ENCODE peak calls at places on chromosomes 16 and 17, in eight cellular contexts. V is CD4-positive, alpha-beta memory T cell; M is CD8-positive, alpha-beta T cell; J is iPS DF 6.9; P is sigmoid colon; G is A549; H is pancreas; A is tibial nerve. B is an unnamed sample.

GRCh38 chr16:81558444-81559175 is 114.0 kb downstream of the CMIP start:
- DNase-seq in H (peak), P (no peak), M (no peak), J (no peak), A (no peak), V (no peak), G (peak), B (no peak)

GRCh38 chr17:28807925-28808641 is 34.5 kb downstream of the FAM222B start:
- DNase-seq in A (peak), P (no peak), G (peak), M (no peak), J (no peak), V (no peak), H (peak), B (no peak)

GRCh38 chr17:14011740-14012405 is 57.4 kb upstream of the COX10 start:
- DNase-seq in V (no peak), M (no peak), J (no peak), A (no peak), H (peak), G (no peak), P (no peak), B (no peak)

GRCh38 chr17:74148901-74149596 is 54.4 kb upstream of the RPL38 start:
- DNase-seq in V (no peak), A (no peak), H (no peak), P (no peak), M (no peak), J (no peak), G (no peak), B (no peak)

GRCh38 chr17:15048381-15048780 is 216.7 kb downstream of the PMP22 start:
- DNase-seq in M (no peak), H (no peak), A (no peak), V (no peak), J (no peak), P (no peak), G (no peak), B (no peak)

GRCh38 chr17:5530265-5530782 is 44.0 kb downstream of the MIS12 start:
- DNase-seq in P (peak), J (no peak), V (no peak), M (no peak), G (no peak), A (no peak), H (no peak), B (no peak)

GRCh38 chr17:78759203-78759968 is 22.7 kb downstream of the CYTH1 start:
- DNase-seq in G (no peak), V (peak), A (no peak), H (peak), J (no peak), P (no peak), M (peak), B (peak)

GRCh38 chr16:83937922-83938875 is 14.8 kb upstream of the OSGIN1 start:
- DNase-seq in J (no peak), M (no peak), V (no peak), A (no peak), G (no peak), H (no peak), P (no peak), B (no peak)

GRCh38 chr17:17104036-17104435 is 61.8 kb downstream of the MPRIP start:
- DNase-seq in G (no peak), P (no peak), J (no peak), A (no peak), M (no peak), H (no peak), V (no peak), B (no peak)

GRCh38 chr17:28901866-28902818 is 737 bp downstream of the DHRS13 start:
- DNase-seq in P (no peak), G (peak), J (no peak), V (no peak), A (no peak), H (no peak), M (peak), B (peak)

GRCh38 chr17:49576906-49577650 is 1.4 kb downstream of the NXPH3 start:
- DNase-seq in J (no peak), M (no peak), H (no peak), V (no peak), P (no peak), A (no peak), G (no peak), B (no peak)

GRCh38 chr16:60755907-60756306 is 1280.3 kb downstream of the CDH8 start:
- DNase-seq in A (no peak), H (no peak), P (no peak), G (no peak), M (no peak), J (no peak), V (no peak), B (no peak)

GRCh38 chr16:29645699-29646187 is 17.3 kb upstream of the SPN start:
- DNase-seq in J (no peak), V (no peak), A (no peak), G (no peak), H (no peak), P (no peak), M (no peak), B (no peak)

GRCh38 chr16:70576431-70577255 is 53.0 kb downstream of the SF3B3 start:
- DNase-seq in P (no peak), H (no peak), V (no peak), M (no peak), A (no peak), G (no peak), J (no peak), B (no peak)

GRCh38 chr16:81448154-81449131 is 3.8 kb downstream of the CMIP start:
- DNase-seq in P (no peak), J (no peak), H (peak), M (no peak), A (no peak), G (no peak), V (no peak), B (no peak)

GRCh38 chr16:30011505-30012480 is 966 bp upstream of the DOC2A start:
- DNase-seq in M (no peak), V (no peak), H (no peak), G (no peak), P (no peak), A (no peak), J (no peak), B (no peak)

GRCh38 chr17:10492004-10492403 is 22.6 kb upstream of the MYH4 start:
- DNase-seq in J (no peak), V (no peak), H (no peak), P (no peak), A (no peak), G (no peak), M (no peak), B (no peak)

GRCh38 chr17:79949646-79950292 is 85.9 kb downstream of the TBC1D16 start:
- DNase-seq in A (no peak), M (no peak), V (no peak), J (peak), P (peak), G (no peak), H (no peak), B (no peak)

GRCh38 chr16:31052131-31052530 is 18.8 kb downstream of the STX4 start:
- DNase-seq in V (no peak), J (no peak), A (peak), M (no peak), H (no peak), P (no peak), G (peak), B (no peak)

GRCh38 chr17:49955157-49955556 is 13.8 kb upstream of the DLX4 start:
- DNase-seq in V (no peak), H (no peak), J (no peak), G (no peak), P (no peak), A (no peak), M (no peak), B (no peak)

GRCh38 chr17:29996458-29996857 is 55.0 kb downstream of the EFCAB5 start:
- DNase-seq in M (no peak), P (no peak), H (no peak), J (no peak), G (no peak), A (no peak), V (no peak), B (no peak)

GRCh38 chr17:17933775-17934174 is 38.4 kb downstream of the TOM1L2 start:
- DNase-seq in P (no peak), M (no peak), V (no peak), A (no peak), J (no peak), H (no peak), G (no peak), B (no peak)

GRCh38 chr16:85344502-85345128 is 232.3 kb upstream of the CIBAR2 start:
- DNase-seq in H (no peak), M (no peak), A (no peak), P (no peak), J (no peak), V (no peak), G (no peak), B (no peak)
- H3K4me3 ChIP-seq in H (no peak), M (no peak), A (no peak), P (no peak), J (no peak), V (no peak), G (no peak), B (no peak)

GRCh38 chr17:81020443-81020766 is 14.5 kb upstream of the BAIAP2 start:
- DNase-seq in P (no peak), G (no peak), A (no peak), H (no peak), M (no peak), J (no peak), V (no peak), B (no peak)

GRCh38 chr17:81021531-81022370 is 13.2 kb upstream of the BAIAP2 start:
- DNase-seq in J (no peak), V (no peak), M (no peak), H (no peak), P (no peak), A (no peak), G (no peak), B (no peak)

GRCh38 chr17:81020767-81021497 is 14.0 kb upstream of the BAIAP2 start:
- DNase-seq in P (peak), M (no peak), G (no peak), A (no peak), J (no peak), H (no peak), V (no peak), B (no peak)

GRCh38 chr17:81018044-81018802 is 16.7 kb upstream of the BAIAP2 start:
- DNase-seq in G (no peak), H (no peak), P (peak), V (peak), M (no peak), A (no peak), J (no peak), B (peak)

DNA sequence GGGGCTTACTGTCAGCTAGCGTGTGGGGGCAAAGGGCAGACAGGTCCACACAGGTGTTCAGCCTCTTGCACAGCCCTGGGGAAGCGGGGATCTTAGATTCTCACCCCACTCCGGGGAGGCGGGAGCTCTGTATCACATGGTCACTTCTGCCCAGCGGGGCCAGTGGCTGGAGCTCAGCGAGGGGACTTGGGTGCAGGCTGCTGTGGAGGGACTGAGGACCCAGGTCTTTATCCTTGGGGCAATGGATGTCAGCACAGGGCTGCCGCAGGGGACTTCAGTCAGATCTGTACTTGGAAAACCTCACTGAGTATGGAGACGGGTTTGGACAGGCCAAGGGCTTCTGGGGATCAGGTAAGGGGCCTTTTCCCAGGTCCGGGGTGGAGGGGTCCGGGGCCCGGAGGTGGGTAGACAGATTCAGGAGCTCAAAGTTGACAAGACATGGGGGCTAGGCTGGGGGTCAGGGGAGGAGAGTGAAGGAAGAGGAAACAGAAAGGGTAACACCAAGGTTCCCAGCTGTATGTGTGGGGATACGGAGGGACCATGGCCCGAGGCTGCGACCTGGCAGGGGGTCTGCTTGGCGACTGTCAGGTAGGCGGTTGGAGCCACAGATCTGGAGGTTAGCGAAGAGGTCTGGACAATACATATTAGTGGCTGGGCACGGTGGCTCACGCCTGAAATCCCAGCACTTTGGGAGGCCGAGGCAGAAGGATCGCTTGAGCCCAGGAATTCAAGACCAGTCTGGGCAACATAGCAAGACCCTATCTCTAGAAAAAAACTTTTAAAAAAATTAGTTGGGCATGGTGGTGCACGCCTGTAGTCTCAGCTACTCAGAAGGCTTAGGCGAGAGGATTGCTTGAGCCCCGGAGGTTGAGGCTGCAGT is 15.1 kb upstream of the BAIAP2 start:
- DNase-seq in J (no peak), H (no peak), M (no peak), P (peak), A (no peak), G (no peak), V (no peak), B (no peak)
- H3K27ac ChIP-seq in J (no peak), H (no peak), M (no peak), P (no peak), A (no peak), G (no peak), V (no peak), B (peak)

GRCh38 chr17:82270651-82271050 is 2.8 kb downstream of the CSNK1D start:
- DNase-seq in P (no peak), J (no peak), A (no peak), M (no peak), V (no peak), H (no peak), G (no peak), B (no peak)
- H3K4me3 ChIP-seq in P (no peak), J (no peak), A (no peak), M (no peak), V (no peak), H (no peak), G (no peak), B (no peak)

GRCh38 chr16:3774819-3775218 is 57.5 kb upstream of the TRAP1 start:
- DNase-seq in P (no peak), G (no peak), J (no peak), M (no peak), A (no peak), H (no peak), V (no peak), B (no peak)
- H3K27ac ChIP-seq in P (no peak), G (no peak), J (no peak), M (no peak), A (no peak), H (no peak), V (no peak), B (no peak)

GRCh38 chr16:55498101-55498500 is 10.8 kb upstream of the LPCAT2 start:
- DNase-seq in P (peak), J (no peak), G (no peak), A (no peak), V (no peak), M (no peak), H (no peak), B (no peak)

GRCh38 chr16:55497558-55497957 is 11.3 kb upstream of the LPCAT2 start:
- DNase-seq in M (no peak), V (no peak), J (no peak), A (no peak), P (no peak), G (no peak), H (no peak), B (no peak)

GRCh38 chr16:55494994-55495421 is 13.9 kb upstream of the LPCAT2 start:
- DNase-seq in J (no peak), M (no peak), H (no peak), P (peak), A (peak), V (no peak), G (no peak), B (no peak)

GRCh38 chr16:55495616-55496289 is 13.1 kb upstream of the LPCAT2 start:
- DNase-seq in M (no peak), J (no peak), V (no peak), H (no peak), G (no peak), A (peak), P (no peak), B (no peak)

DNA sequence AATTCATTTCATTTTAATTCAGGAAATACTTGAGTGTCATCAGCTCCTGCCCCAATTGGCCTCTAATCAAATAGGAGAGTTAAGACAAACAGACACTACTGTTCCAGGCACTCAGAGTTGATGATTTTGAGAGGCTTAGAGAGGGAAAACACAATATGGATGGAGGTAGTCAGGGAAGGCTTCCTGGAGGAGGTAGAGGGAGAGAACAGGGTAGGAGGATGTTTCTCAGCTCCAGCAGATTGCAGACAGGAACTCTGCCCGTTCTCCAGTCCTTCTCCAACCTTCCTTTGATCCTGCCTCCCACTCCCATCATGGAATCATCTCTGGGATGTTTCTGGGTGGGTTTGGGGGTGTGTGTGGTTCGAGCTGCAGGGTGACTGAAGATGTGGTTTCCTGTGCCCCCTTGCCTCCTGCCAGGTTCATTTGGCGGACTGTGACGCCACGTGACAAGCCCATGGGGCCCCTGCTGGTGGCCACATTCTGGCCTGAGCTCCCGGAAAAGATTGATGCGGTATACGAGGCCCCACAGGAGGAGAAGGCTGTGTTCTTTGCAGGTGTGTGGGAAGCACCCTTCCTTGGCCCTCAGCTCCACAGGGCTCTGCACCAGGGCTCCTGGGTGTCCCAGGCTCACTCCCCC is 12.2 kb upstream of the LPCAT2 start:
- DNase-seq in G (no peak), P (no peak), A (peak), M (no peak), H (no peak), J (no peak), V (no peak), B (no peak)
- H3K4me3 ChIP-seq in G (no peak), P (no peak), A (no peak), M (no peak), H (no peak), J (no peak), V (no peak), B (no peak)

DNA sequence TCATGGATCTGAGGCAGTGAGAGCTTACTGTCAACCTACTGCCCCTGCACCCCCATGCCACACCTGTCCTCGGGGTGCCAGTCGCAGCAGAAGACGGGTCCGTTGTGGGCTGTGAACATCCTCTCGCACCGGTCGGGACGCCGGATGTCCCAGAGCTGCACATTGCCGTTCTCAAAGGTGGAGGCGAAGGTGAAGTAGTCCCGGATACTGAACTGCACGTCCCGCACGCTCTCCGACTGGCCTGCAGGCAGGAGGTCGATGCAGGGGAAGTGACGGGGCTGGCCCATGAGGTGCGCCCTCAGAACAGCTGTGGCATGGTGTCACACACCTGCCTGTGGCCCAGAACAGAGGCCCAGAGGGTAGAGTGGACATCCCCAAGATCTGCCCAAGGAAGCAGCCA is 2.7 kb downstream of the WDR24 start:
- DNase-seq in P (no peak), A (no peak), G (no peak), H (no peak), M (no peak), V (no peak), J (no peak), B (no peak)
- H3K27ac ChIP-seq in P (no peak), A (no peak), G (no peak), H (no peak), M (no peak), V (no peak), J (no peak), B (no peak)

DNA sequence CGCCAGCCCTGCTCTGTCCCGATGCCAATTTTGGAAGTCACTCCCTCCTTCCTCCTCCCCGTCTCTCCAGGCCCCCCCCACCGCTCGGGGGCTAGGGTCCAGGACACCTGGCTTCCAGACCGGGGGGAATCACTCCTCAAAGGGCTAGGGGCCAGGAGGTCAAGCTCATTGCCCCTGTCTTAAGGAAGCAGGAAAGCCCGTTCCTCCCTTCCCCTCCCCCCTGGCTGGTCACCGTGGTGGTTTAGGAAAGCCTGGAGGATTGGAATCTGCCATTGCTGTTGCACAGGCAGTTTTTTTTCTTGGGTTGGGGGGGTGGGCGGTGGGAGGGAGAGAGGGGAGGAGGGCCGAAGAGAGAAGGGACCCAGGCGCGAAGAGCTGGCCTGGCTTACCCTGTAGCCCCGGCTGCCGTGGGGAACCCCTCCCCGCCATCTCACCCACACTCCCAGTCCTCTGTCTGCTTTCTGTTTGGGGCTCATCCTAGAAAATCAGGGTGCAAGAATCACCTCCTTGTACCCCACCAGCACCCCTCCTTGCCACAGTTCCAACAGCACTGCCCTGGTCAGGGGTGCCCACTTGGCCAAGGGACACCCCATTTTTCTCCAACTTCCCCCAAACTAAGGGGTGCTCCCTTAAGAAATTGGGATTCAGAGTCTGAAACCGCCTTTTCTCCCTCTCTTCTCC is 2.9 kb upstream of the BCL6B start:
- DNase-seq in A (no peak), H (peak), G (peak), P (peak), V (no peak), J (no peak), M (no peak), B (no peak)
- H3K4me3 ChIP-seq in A (peak), H (no peak), G (peak), P (peak), V (no peak), J (peak), M (no peak), B (no peak)

GRCh38 chr17:43771463-43771862 is 7.3 kb downstream of the DUSP3 start:
- DNase-seq in A (no peak), V (no peak), H (no peak), J (no peak), M (no peak), G (no peak), P (no peak), B (no peak)

GRCh38 chr17:43769426-43769825 is 9.4 kb downstream of the DUSP3 start:
- DNase-seq in V (no peak), J (no peak), H (no peak), M (no peak), G (no peak), A (no peak), P (no peak), B (no peak)

GRCh38 chr17:43769859-43770258 is 8.9 kb downstream of the DUSP3 start:
- DNase-seq in J (no peak), H (no peak), G (no peak), V (no peak), P (no peak), A (no peak), M (no peak), B (no peak)

GRCh38 chr17:43774304-43775250 is 4.2 kb downstream of the DUSP3 start:
- DNase-seq in H (no peak), J (no peak), A (no peak), G (no peak), P (no peak), V (no peak), M (no peak), B (no peak)

GRCh38 chr17:43772877-43773648 is 5.7 kb downstream of the DUSP3 start:
- DNase-seq in J (no peak), A (peak), H (no peak), G (no peak), M (no peak), V (no peak), P (no peak), B (no peak)
- H3K27ac ChIP-seq in J (no peak), A (no peak), H (no peak), G (no peak), M (no peak), V (no peak), P (no peak), B (no peak)

GRCh38 chr17:67289174-67289876 is 44.3 kb upstream of the HELZ start:
- DNase-seq in G (no peak), H (peak), P (peak), J (no peak), M (no peak), A (peak), V (no peak), B (no peak)
- H3K4me3 ChIP-seq in G (no peak), H (no peak), P (no peak), J (no peak), M (no peak), A (no peak), V (no peak), B (no peak)

B was measured in naive thymus-derived CD4-positive, alpha-beta T cell.